ENCODE peak calls at places on chromosomes 13 and 19, in six cellular contexts. K is IMR-90, H is neuronal stem cell, Z is H1, P is H9, M is mesenchymal stem cell. B is an unnamed sample.

GRCh38 chr13:98717891-98718290 is 34.6 kb downstream of the SLC15A1 start:
- DNase-seq in H (no peak), P (no peak), Z (no peak), M (no peak), K (no peak), B (no peak)

GRCh38 chr13:47215741-47216140 is 318.9 kb upstream of the HTR2A start:
- DNase-seq in P (no peak), Z (peak; percentile 19), M (peak; percentile 74), K (peak; percentile 87), H (no peak), B (peak; percentile 91)

GRCh38 chr13:102038787-102039186 is 363.1 kb downstream of the FGF14 start:
- DNase-seq in Z (no peak), P (no peak), M (no peak), K (no peak), H (no peak), B (no peak)

GRCh38 chr19:15684828-15685227 is 11.9 kb downstream of the CYP4F12 start:
- DNase-seq in P (no peak), M (no peak), K (no peak), Z (no peak), H (no peak), B (peak; percentile 6)

GRCh38 chr19:6032381-6032780 is 54.4 kb upstream of the RANBP3 start:
- DNase-seq in K (no peak), M (no peak), H (no peak), Z (no peak), P (no peak), B (no peak)

GRCh38 chr19:36488816-36489138 is 584 bp downstream of the ZNF566 start:
- DNase-seq in Z (no peak), M (no peak), P (no peak), H (no peak), K (no peak), B (no peak)

GRCh38 chr13:27868639-27869435 is 51.0 kb upstream of the PDX1 start:
- DNase-seq in K (peak; percentile 5), Z (no peak), H (no peak), M (peak; percentile 11), P (no peak), B (no peak)

GRCh38 chr19:14112051-14112808 is 5.3 kb downstream of the PRKACA start:
- DNase-seq in P (no peak), Z (no peak), K (no peak), H (no peak), M (no peak), B (no peak)

GRCh38 chr19:14019100-14019499 is 8.8 kb upstream of the RLN3 start:
- DNase-seq in H (no peak), P (no peak), M (no peak), Z (no peak), K (no peak), B (no peak)

GRCh38 chr13:113938716-113939115 is 35.2 kb downstream of the C13orf46 start:
- DNase-seq in K (no peak), Z (no peak), H (no peak), P (no peak), M (no peak), B (no peak)

GRCh38 chr19:49988433-49988832 is 27.5 kb upstream of the SIGLEC11 start:
- DNase-seq in Z (no peak), P (no peak), M (peak; percentile 29), H (no peak), K (peak; percentile 83), B (no peak)

GRCh38 chr19:41999878-42000208 is 5.8 kb upstream of the ATP1A3 start:
- DNase-seq in P (no peak), Z (no peak), M (no peak), H (no peak), K (no peak), B (no peak)

GRCh38 chr13:51801631-51802099 is 2.3 kb downstream of the DHRS12 start:
- DNase-seq in Z (no peak), M (no peak), P (no peak), H (peak; percentile 64), K (no peak), B (no peak)

GRCh38 chr19:5313307-5313706 is 27.3 kb downstream of the PTPRS start:
- DNase-seq in H (no peak), Z (no peak), K (no peak), M (no peak), P (no peak), B (no peak)

GRCh38 chr19:45499196-45500180 is 1.2 kb downstream of the PPM1N start:
- DNase-seq in P (peak; percentile 99), K (no peak), M (peak; percentile 44), H (peak; percentile 59), Z (peak; percentile 97), B (peak; percentile 34)

GRCh38 chr19:46487802-46488445 is 7.7 kb downstream of the PNMA8B start:
- DNase-seq in H (peak; percentile 85), P (peak; percentile 84), Z (peak; percentile 39), K (peak; percentile 63), M (peak; percentile 78), B (peak; percentile 67)

GRCh38 chr19:1707240-1707639 is 46.1 kb upstream of the ONECUT3 start:
- DNase-seq in H (no peak), K (no peak), M (no peak), P (no peak), Z (no peak), B (no peak)

GRCh38 chr19:32372726-32373613 is 27.6 kb downstream of the ZNF507 start:
- DNase-seq in H (no peak), M (no peak), Z (no peak), P (no peak), K (no peak), B (peak; percentile 56)

GRCh38 chr19:18487576-18488402 is 34.1 kb downstream of the ELL start:
- DNase-seq in K (no peak), P (no peak), Z (no peak), M (no peak), H (no peak), B (peak; percentile 44)

GRCh38 chr19:7520131-7521051 is 2.0 kb upstream of the MCOLN1 start:
- DNase-seq in H (no peak), K (no peak), Z (no peak), P (no peak), M (no peak), B (no peak)

GRCh38 chr19:6412111-6412999 is 12.3 kb downstream of the KHSRP start:
- DNase-seq in Z (peak; percentile 57), K (no peak), H (no peak), P (peak; percentile 90), M (no peak), B (peak; percentile 46)

GRCh38 chr19:17720487-17720839 is 1.2 kb downstream of the MAP1S start:
- DNase-seq in P (no peak), K (no peak), H (no peak), Z (no peak), M (no peak), B (no peak)

GRCh38 chr19:6718111-6718740 is 2.2 kb downstream of the C3 start:
- DNase-seq in Z (no peak), H (no peak), M (no peak), K (no peak), P (peak; percentile 95), B (no peak)

GRCh38 chr19:21423057-21424041 is 26.4 kb downstream of the ZNF493 start:
- DNase-seq in M (no peak), P (no peak), Z (no peak), H (no peak), K (no peak), B (no peak)

GRCh38 chr13:59494560-59494970 is 669.2 kb downstream of the DIAPH3 start:
- DNase-seq in M (peak; percentile 27), H (no peak), Z (no peak), P (no peak), K (peak; percentile 81), B (no peak)

GRCh38 chr13:25910243-25910642 is 141.6 kb downstream of the SHISA2 start:
- DNase-seq in H (peak; percentile 29), K (no peak), P (no peak), Z (no peak), M (no peak), B (no peak)

GRCh38 chr13:98200211-98200878 is 23.3 kb upstream of the RNF113B start:
- DNase-seq in H (no peak), K (no peak), M (peak; percentile 52), P (peak; percentile 82), Z (peak; percentile 10), B (no peak)

GRCh38 chr19:39083983-39084731 is at the start of gene ACP7:
- DNase-seq in K (no peak), P (no peak), Z (no peak), H (no peak), M (no peak), B (no peak)

GRCh38 chr13:113971471-113972231 is 2.2 kb downstream of the C13orf46 start:
- DNase-seq in H (no peak), Z (no peak), M (no peak), P (no peak), K (no peak), B (no peak)

DNA sequence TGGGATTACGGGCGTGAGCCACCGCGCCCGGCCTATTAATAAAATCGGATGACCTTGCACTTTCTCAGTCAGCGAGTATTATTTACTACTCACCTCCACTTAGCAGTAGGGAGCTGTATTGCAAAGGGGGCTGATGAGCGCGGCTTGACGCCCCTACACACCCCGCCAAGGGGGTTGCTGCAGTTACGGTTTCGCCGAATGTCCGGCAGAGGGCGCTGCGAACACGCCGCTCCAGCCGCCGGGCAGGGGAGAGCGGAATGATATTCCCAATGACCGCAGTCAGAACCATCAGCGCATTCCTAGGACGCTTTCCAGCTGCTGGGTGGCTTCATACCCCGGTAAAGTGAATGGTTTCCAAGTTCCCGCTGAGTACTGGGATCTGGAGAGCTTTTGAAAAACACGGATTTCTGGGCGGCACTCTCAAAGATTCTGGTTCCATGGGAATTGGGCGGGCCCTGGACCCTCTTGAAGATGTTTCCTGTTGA is 30.0 kb upstream of the TPT1 start:
- DNase-seq in Z (peak; percentile 72), K (peak; percentile 84), P (peak; percentile 90), M (peak; percentile 85), H (peak; percentile 75), B (peak; percentile 90)
- H4K91ac ChIP-seq in Z (no peak overlapping the region), K (peak overlapping the region; percentile 45), P (no peak overlapping the region), M (peak overlapping the region; percentile 78), H (no peak overlapping the region), B (no peak overlapping the region)

GRCh38 chr13:112776971-112777370 is 87.1 kb downstream of the ATP11A start:
- DNase-seq in H (no peak), K (no peak), M (no peak), Z (no peak), P (peak; percentile 19), B (no peak)

GRCh38 chr13:112776354-112776753 is 86.5 kb downstream of the ATP11A start:
- DNase-seq in Z (no peak), M (no peak), H (no peak), P (no peak), K (no peak), B (no peak)

GRCh38 chr13:112774829-112775565 is 85.2 kb downstream of the ATP11A start:
- DNase-seq in P (peak; percentile 32), M (no peak), H (no peak), Z (no peak), K (no peak), B (no peak)

GRCh38 chr13:112774448-112774792 is 84.6 kb downstream of the ATP11A start:
- DNase-seq in P (no peak), K (no peak), Z (no peak), H (no peak), M (no peak), B (no peak)

GRCh38 chr13:112775791-112776279 is 86.0 kb downstream of the ATP11A start:
- DNase-seq in H (no peak), M (no peak), Z (no peak), P (peak; percentile 36), K (no peak), B (no peak)
- H4K91ac ChIP-seq in H (no peak overlapping the region), M (no peak overlapping the region), Z (no peak overlapping the region), P (no peak overlapping the region), K (no peak overlapping the region), B (no peak overlapping the region)

GRCh38 chr13:33752631-33753030 is 65.3 kb upstream of the RFC3 start:
- DNase-seq in H (no peak), Z (no peak), M (no peak), K (no peak), P (no peak), B (no peak)
- H4K91ac ChIP-seq in H (no peak overlapping the region), Z (no peak overlapping the region), M (no peak overlapping the region), K (no peak overlapping the region), P (no peak overlapping the region), B (no peak overlapping the region)

GRCh38 chr19:10192922-10193321 is 1.8 kb downstream of the DNMT1 start:
- DNase-seq in K (no peak), H (no peak), M (no peak), Z (no peak), P (no peak), B (peak; percentile 72)
- H4K91ac ChIP-seq in K (no peak overlapping the region), H (no peak overlapping the region), M (no peak overlapping the region), Z (no peak overlapping the region), P (no peak overlapping the region), B (no peak overlapping the region)